ENCODE peak calls at places on chromosomes 4 and X, in four cellular contexts. O, C, A and L are unnamed samples.

GRCh38 chr4:24824720-24825119 is 29.3 kb downstream of the SOD3 start:
- DNase-seq in O (no peak), C (no peak), A (no peak), L (no peak)

GRCh38 chr4:19780871-19781270 is 470.8 kb upstream of the SLIT2 start:
- DNase-seq in O (no peak), C (no peak), A (no peak), L (no peak)

GRCh38 chrX:115399306-115399705 is 109.8 kb downstream of the LUZP4 start:
- DNase-seq in O (no peak), C (no peak), A (no peak), L (no peak)

GRCh38 chr4:88752076-88752463 is 54.4 kb upstream of the NAP1L5 start:
- DNase-seq in O (no peak), C (no peak), A (no peak), L (no peak)

GRCh38 chr4:79445371-79445781 is 37.3 kb upstream of the GK2 start:
- DNase-seq in O (no peak), C (peak; percentile 26), A (no peak), L (no peak)

GRCh38 chrX:56728752-56729151 is 291 bp upstream of the NBDY start:
- DNase-seq in O (peak; percentile 34), C (peak; percentile 14), A (no peak), L (peak; percentile 55)

GRCh38 chr4:151576627-151577026 is 167.7 kb downstream of the FHIP1A start:
- DNase-seq in O (no peak), C (no peak), A (no peak), L (no peak)

GRCh38 chrX:112636951-112637541 is 42.7 kb downstream of the LHFPL1 start:
- DNase-seq in O (peak; percentile 14), C (no peak), A (no peak), L (no peak)

GRCh38 chrX:6292599-6292998 is 63.9 kb upstream of the NLGN4X start:
- DNase-seq in O (no peak), C (no peak), A (no peak), L (no peak)

GRCh38 chr4:148787831-148788477 is 345.7 kb upstream of the NR3C2 start:
- DNase-seq in O (peak; percentile 30), C (no peak), A (no peak), L (no peak)

GRCh38 chrX:151552721-151553120 is 10.8 kb upstream of the PASD1 start:
- DNase-seq in O (no peak), C (no peak), A (no peak), L (no peak)

GRCh38 chr4:20046179-20046578 is 205.5 kb upstream of the SLIT2 start:
- DNase-seq in O (no peak), C (no peak), A (no peak), L (no peak)

GRCh38 chr4:73070072-73070385 is 513 bp upstream of the COX18 start:
- DNase-seq in O (no peak), C (no peak), A (no peak), L (no peak)

GRCh38 chrX:38878674-38879375 is 77.6 kb downstream of the MID1IP1 start:
- DNase-seq in O (no peak), C (no peak), A (no peak), L (no peak)

GRCh38 chr4:151912626-151913025 is 151.8 kb upstream of the GATB start:
- DNase-seq in O (no peak), C (no peak), A (no peak), L (no peak)

GRCh38 chrX:133364201-133364600 is 51.1 kb downstream of the GPC4 start:
- DNase-seq in O (peak; percentile 37), C (no peak), A (no peak), L (no peak)

GRCh38 chrX:123475068-123475724 is 257.7 kb downstream of the THOC2 start:
- DNase-seq in O (no peak), C (no peak), A (no peak), L (no peak)

GRCh38 chr4:173735055-173735454 is 205.0 kb upstream of the HAND2 start:
- DNase-seq in O (no peak), C (no peak), A (no peak), L (no peak)

GRCh38 chr4:114857831-114858230 is 255.6 kb downstream of the NDST4 start:
- DNase-seq in O (peak; percentile 16), C (no peak), A (no peak), L (no peak)

GRCh38 chr4:15002659-15003440 is 569 bp downstream of the CPEB2 start:
- DNase-seq in O (peak; percentile 96), C (peak; percentile 78), A (peak; percentile 67), L (peak; percentile 76)

GRCh38 chr4:15003891-15004700 is 1.8 kb downstream of the CPEB2 start:
- DNase-seq in O (no peak), C (peak; percentile 57), A (peak; percentile 21), L (peak; percentile 56)

GRCh38 chr4:15003441-15003890 is 1.2 kb downstream of the CPEB2 start:
- DNase-seq in O (peak; percentile 50), C (peak; percentile 66), A (peak; percentile 26), L (peak; percentile 69)

GRCh38 chr4:15001825-15002658 is at the start of gene CPEB2:
- DNase-seq in O (peak; percentile 98), C (peak; percentile 97), A (peak; percentile 85), L (peak; percentile 92)

GRCh38 chr4:15001248-15001824 is 945 bp upstream of the CPEB2 start:
- DNase-seq in O (peak; percentile 96), C (peak; percentile 76), A (peak; percentile 8), L (peak; percentile 69)
- TF ChIP-seq CTCF in O (peak; percentile 29), C (no peak), A (no peak), L (no peak)

GRCh38 chr4:146638801-146639351 is at the start of gene POU4F2:
- DNase-seq in O (peak; percentile 19), C (peak; percentile 76), A (no peak), L (peak; percentile 39)
- TF ChIP-seq CTCF in O (no peak), C (no peak), A (no peak), L (no peak)

DNA sequence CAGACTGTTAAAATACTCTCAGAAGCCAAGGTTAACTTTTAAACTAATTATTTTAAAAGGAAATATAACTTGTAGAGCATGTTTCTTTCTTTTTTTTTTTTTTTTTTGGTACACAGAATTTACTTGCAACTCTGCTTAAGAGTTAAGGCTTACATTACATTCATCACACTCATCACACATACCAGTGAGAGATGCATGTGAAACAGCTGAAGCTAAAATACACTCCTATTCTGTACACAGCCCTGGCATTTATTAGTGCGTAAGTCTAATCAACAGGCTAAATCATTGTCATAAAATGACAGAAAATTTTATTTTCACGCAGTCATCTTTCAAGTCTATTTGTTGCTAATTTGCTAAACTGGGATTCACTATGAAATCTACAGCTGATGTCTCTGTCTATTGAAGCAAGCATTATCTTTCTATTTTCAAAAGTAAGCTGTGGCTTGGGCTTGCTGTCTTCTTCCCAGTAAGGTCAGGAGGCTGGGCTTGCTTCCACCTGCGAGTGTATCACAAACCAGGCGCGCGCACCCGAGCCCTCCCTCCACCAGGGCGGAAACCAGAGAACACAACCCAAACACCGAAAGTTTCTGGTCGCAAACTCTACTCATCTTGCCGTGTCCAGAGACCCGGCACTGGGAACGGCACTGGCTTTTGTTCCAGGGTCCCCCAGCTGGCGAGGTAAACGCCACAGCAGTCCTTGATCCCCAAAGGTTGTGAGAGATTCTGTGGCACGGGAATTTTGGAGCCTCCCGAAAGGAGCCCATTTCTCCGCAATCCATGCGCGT is 3.9 kb downstream of the MAML3 start:
- DNase-seq in O (peak; percentile 53), C (peak; percentile 72), A (peak; percentile 53), L (peak; percentile 80)
- TF ChIP-seq CTCF in O (peak; percentile 28), C (no peak), A (no peak), L (no peak)

DNA sequence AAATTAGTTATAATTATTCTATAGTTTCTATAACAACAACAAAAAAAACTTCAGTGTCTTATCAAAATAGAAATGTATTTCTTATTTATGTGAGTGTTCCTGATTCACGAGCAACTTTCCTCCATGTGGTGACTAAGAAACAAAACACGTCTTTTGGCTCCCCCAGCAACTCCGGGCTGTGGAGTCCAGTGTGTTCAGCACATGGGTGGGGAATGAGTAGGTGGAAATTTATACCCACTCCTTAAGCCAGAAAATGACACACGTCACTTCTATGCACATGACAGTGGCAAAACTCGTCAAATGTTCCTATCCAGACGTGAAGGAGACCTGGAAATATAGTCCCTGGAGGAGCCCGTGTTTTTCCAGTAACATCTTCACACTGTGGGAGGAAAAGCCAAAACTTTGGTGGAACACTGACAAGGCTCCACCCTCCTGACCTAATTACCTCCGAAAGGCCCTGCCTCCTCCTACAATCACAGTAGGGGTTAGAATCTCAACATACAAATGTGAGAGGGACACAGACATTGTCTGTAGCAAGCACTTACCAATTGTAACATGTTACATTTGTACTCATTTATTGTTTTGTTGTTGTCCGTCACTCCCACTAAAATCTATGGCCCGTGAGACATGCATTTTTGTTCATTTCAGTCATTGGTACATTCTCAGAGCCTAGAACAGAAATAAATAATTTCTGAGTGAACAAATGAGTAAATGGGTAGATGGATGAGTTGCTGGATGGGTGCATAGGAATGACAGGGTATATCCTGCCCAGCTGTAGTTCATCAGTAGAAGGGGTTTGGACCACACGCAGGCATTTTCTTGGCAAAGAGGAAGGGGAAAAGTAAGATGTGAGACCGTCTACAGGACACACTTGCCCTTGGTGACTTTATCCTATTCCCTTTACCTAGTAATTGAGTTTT is 605.8 kb upstream of the TENM3 start:
- DNase-seq in O (peak; percentile 39), C (no peak), A (no peak), L (no peak)
- TF ChIP-seq CTCF in O (no peak), C (no peak), A (no peak), L (no peak)